ENCODE peak calls at places on chromosomes 1 and 21, in seven cellular contexts. G, K, M, C, Q, H and A are unnamed samples.

GRCh38 chr1:174812656-174813055 is 187.1 kb upstream of the CACYBP start:
- DNase-seq in G (peak), K (peak), M (no peak), C (peak), Q (no peak), H (no peak), A (no peak)

GRCh38 chr1:28122183-28122582 is 33.8 kb upstream of the EYA3 start:
- DNase-seq in G (peak), K (no peak), M (no peak), C (peak), Q (no peak), H (no peak), A (peak)

GRCh38 chr1:185695299-185695698 is 38.9 kb upstream of the HMCN1 start:
- DNase-seq in G (no peak), K (no peak), M (no peak), C (no peak), Q (no peak), H (no peak), A (no peak)

GRCh38 chr1:187891993-187892392 is 1063.2 kb downstream of the PLA2G4A start:
- DNase-seq in G (no peak), K (no peak), M (no peak), C (no peak), Q (no peak), H (no peak), A (no peak)

GRCh38 chr1:88900883-88901282 is 9.5 kb upstream of the GTF2B start:
- DNase-seq in G (no peak), K (no peak), M (no peak), C (no peak), Q (no peak), H (no peak), A (no peak)

GRCh38 chr1:212158912-212159796 is 123.6 kb downstream of the DTL start:
- DNase-seq in G (no peak), K (no peak), M (peak), C (no peak), Q (no peak), H (no peak), A (no peak)

GRCh38 chr1:151146072-151146415 is 387 bp downstream of the SEMA6C start:
- DNase-seq in G (no peak), K (no peak), M (no peak), C (no peak), Q (no peak), H (peak), A (no peak)

GRCh38 chr1:193700710-193701355 is 514.4 kb upstream of the B3GALT2 start:
- DNase-seq in G (no peak), K (peak), M (no peak), C (peak), Q (no peak), H (no peak), A (peak)

GRCh38 chr1:213683529-213683928 is 304.2 kb upstream of the PROX1 start:
- DNase-seq in G (no peak), K (no peak), M (no peak), C (no peak), Q (no peak), H (no peak), A (no peak)

GRCh38 chr1:82586473-82586872 is 785.7 kb downstream of the ADGRL2 start:
- DNase-seq in G (no peak), K (no peak), M (no peak), C (no peak), Q (no peak), H (no peak), A (peak)

GRCh38 chr1:202806845-202807366 is 1.3 kb downstream of the KDM5B start:
- DNase-seq in G (no peak), K (no peak), M (peak), C (no peak), Q (no peak), H (peak), A (no peak)

GRCh38 chr1:223403184-223403815 is 10.1 kb downstream of the CCDC185 start:
- DNase-seq in G (no peak), K (no peak), M (no peak), C (no peak), Q (no peak), H (no peak), A (peak)

GRCh38 chr1:19921310-19921709 is 2.1 kb downstream of the PLA2G2E start:
- DNase-seq in G (no peak), K (no peak), M (no peak), C (no peak), Q (no peak), H (no peak), A (no peak)

GRCh38 chr1:246608616-246609376 is 42.5 kb downstream of the CNST start:
- DNase-seq in G (peak), K (peak), M (peak), C (peak), Q (peak), H (peak), A (peak)

GRCh38 chr1:23793018-23793781 is 2.3 kb downstream of the LYPLA2 start:
- DNase-seq in G (no peak), K (no peak), M (no peak), C (no peak), Q (no peak), H (no peak), A (peak)

GRCh38 chr1:25338188-25338981 is at the start of gene TMEM50A:
- DNase-seq in G (peak), K (peak), M (peak), C (peak), Q (no peak), H (peak), A (peak)

GRCh38 chr1:211511947-211512346 is 20.0 kb upstream of the RD3 start:
- DNase-seq in G (no peak), K (no peak), M (no peak), C (peak), Q (no peak), H (no peak), A (peak)

GRCh38 chr1:243264718-243265117 is 8.9 kb downstream of the SDCCAG8 start:
- DNase-seq in G (no peak), K (no peak), M (no peak), C (peak), Q (no peak), H (no peak), A (peak)

GRCh38 chr1:18668051-18668450 is 37.4 kb downstream of the PAX7 start:
- DNase-seq in G (no peak), K (no peak), M (no peak), C (no peak), Q (no peak), H (no peak), A (no peak)

GRCh38 chr1:211921579-211922095 is 91.1 kb upstream of the LPGAT1 start:
- DNase-seq in G (no peak), K (no peak), M (no peak), C (no peak), Q (no peak), H (no peak), A (no peak)

GRCh38 chr1:59947047-59947938 is 20.7 kb upstream of the CYP2J2 start:
- DNase-seq in G (peak), K (peak), M (peak), C (peak), Q (peak), H (no peak), A (peak)

GRCh38 chr1:154993572-154994268 is at the start of gene LENEP:
- DNase-seq in G (no peak), K (no peak), M (no peak), C (no peak), Q (no peak), H (no peak), A (no peak)

GRCh38 chr1:145959333-145959732 is 1.5 kb upstream of the LIX1L start:
- DNase-seq in G (no peak), K (no peak), M (no peak), C (no peak), Q (no peak), H (no peak), A (no peak)

GRCh38 chr1:50978852-50979781 is 9.1 kb downstream of the CDKN2C start:
- DNase-seq in G (no peak), K (no peak), M (peak), C (no peak), Q (no peak), H (no peak), A (peak)

GRCh38 chr1:43563779-43564616 is 33.3 kb downstream of the PTPRF start:
- DNase-seq in G (peak), K (no peak), M (no peak), C (no peak), Q (no peak), H (no peak), A (peak)

GRCh38 chr1:199083680-199084079 is 444.8 kb downstream of the PTPRC start:
- DNase-seq in G (no peak), K (no peak), M (no peak), C (peak), Q (peak), H (no peak), A (peak)

GRCh38 chr1:34747638-34747941 is 7.3 kb upstream of the GJB5 start:
- DNase-seq in G (no peak), K (no peak), M (no peak), C (no peak), Q (no peak), H (peak), A (no peak)

GRCh38 chr1:67850151-67850551 is 16.9 kb upstream of the GNG12 start:
- DNase-seq in G (peak), K (peak), M (no peak), C (peak), Q (no peak), H (no peak), A (peak)
- TF ChIP-seq CTCF in G (peak), K (peak), M (no peak), C (peak), Q (peak), H (no peak), A (peak)

DNA sequence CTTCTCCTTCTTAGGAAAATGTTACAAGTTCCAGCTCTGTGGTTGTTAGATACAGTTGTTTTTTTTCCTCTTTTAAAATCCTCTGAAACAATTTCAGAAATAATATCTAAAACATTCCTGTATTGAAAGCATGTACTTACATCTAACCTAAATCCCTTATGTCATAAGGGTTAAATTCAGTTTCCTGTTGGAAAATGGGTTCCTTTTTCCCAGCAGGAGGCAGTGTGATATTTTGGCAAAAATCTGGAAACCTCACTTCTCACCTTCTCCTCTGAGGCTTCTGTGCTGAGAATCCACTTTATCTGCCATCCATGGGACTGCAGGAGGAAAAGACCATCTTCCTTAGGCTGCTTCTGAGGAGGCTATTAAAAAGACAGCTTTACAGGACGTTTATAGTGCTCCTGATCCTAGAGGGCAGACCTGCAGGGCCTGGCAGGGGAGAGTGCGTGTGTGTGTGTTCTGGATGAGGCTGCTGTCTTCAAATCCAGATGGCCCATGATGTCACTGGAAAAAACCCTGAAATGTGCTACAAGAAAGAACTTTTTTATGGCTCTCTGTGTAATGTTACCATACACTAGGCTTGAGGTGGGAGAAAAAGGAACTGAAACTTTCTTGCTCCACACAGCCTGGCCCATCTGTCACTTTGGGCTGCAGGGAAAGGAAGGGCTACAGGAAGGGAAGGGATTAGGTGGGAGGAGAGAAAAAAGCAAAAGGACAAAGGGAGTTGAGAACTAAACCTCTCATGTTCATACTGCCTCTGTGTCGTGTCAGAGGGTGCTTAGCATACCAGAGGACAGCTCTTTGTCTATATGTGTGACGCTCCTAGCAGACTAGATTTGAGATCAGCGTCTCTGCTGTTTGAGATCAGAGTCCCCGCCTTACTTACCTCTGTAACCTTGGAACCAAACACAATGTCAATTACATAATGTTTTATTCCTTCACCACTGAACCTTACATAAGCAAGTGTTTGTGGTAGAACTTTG is 379.2 kb upstream of the SPAG17 start:
- DNase-seq in G (peak), K (no peak), M (peak), C (no peak), Q (no peak), H (no peak), A (peak)
- TF ChIP-seq CTCF in G (no peak), K (no peak), M (no peak), C (no peak), Q (peak), H (no peak), A (no peak)

DNA sequence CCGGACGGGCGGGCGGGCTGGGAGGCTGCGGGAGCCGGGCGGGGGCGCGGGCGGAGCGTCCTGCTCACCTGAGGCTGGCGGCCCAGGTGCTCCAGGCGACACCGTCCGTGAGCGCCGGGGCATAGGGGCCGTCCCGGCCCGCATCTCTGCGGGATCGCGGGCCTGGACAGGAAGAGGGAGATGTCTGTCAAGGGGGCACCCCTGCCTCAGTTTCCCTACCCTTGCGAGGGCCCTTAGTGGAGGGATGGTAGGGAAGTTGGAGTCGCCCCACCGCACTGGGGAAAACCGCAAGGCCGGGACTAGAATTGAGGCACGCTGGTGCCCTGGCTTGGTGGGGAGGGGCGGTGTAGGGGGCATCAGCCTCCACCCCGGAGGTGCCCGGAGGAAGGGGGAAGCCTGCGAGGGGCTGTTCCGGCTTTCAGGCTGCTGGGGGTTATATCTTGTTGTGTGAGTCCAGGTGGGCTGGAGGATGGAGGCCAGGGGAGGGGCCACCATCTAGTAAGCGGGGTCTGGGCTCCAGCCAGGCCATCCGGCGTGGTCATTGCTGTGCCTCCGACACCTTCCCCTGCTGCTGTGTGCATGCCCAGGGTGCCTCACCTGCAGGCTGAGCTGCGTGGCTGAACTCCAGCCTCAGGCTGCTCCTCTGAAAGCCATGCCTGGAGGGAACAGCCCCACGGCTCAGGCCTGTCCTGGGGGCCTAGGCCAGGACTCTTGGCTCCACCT is 582 bp downstream of the VWA1 start:
- DNase-seq in G (no peak), K (no peak), M (peak), C (no peak), Q (no peak), H (no peak), A (no peak)
- TF ChIP-seq CTCF in G (no peak), K (no peak), M (no peak), C (no peak), Q (no peak), H (no peak), A (no peak)

GRCh38 chr21:43645414-43645891 is 13.8 kb downstream of the HSF2BP start:
- DNase-seq in G (peak), K (no peak), M (peak), C (peak), Q (peak), H (peak), A (peak)
- TF ChIP-seq CTCF in G (no peak), K (peak), M (no peak), C (peak), Q (peak), H (no peak), A (peak)

GRCh38 chr1:38045431-38046332 is 911 bp downstream of the POU3F1 start:
- DNase-seq in G (no peak), K (no peak), M (no peak), C (no peak), Q (no peak), H (no peak), A (no peak)

GRCh38 chr1:38044224-38045215 is 2.1 kb downstream of the POU3F1 start:
- DNase-seq in G (no peak), K (no peak), M (no peak), C (no peak), Q (no peak), H (no peak), A (no peak)

GRCh38 chr1:38046333-38046883 is at the start of gene POU3F1:
- DNase-seq in G (no peak), K (no peak), M (no peak), C (no peak), Q (no peak), H (no peak), A (no peak)

GRCh38 chr1:38047603-38048146 is 1.1 kb upstream of the POU3F1 start:
- DNase-seq in G (no peak), K (no peak), M (no peak), C (no peak), Q (no peak), H (no peak), A (peak)

DNA sequence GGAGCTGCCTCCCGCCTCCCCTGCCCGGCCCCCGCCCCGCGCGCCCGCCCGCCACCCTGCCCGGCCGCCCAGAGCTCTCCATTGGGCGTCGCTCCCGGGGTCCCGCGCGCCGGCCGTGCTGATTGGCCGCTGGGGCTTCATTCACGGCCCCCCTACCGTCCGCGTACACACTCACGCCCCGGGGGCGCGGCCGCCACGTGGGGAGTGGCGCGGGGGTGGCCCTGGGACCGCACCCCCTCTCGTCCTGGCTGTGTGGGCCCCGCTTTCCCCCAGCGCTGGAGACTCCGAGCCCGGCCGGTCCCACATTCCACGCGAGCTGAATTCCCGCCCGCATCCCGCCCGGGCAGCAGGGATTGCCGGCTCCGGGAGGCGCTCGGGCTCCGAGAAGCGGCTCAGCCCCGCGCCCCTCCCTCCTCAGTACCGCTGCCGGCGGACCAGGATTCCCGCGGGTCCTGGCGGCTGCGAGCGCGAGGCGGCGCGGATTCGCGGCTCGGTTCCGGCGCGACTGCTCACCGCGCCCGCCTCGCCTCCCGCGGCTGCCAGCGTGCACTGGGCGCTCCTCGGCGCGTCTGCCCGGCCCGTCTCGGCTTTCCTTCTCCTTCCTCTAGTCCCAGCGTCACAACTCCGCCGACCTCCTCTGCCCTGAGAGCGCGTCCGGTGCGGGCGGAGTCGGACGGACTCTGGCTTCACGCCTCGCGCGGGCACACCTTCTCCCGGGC is 450 bp upstream of the POU3F1 start:
- DNase-seq in G (peak), K (peak), M (peak), C (peak), Q (no peak), H (peak), A (peak)
- TF ChIP-seq CTCF in G (no peak), K (no peak), M (no peak), C (no peak), Q (no peak), H (no peak), A (no peak)

DNA sequence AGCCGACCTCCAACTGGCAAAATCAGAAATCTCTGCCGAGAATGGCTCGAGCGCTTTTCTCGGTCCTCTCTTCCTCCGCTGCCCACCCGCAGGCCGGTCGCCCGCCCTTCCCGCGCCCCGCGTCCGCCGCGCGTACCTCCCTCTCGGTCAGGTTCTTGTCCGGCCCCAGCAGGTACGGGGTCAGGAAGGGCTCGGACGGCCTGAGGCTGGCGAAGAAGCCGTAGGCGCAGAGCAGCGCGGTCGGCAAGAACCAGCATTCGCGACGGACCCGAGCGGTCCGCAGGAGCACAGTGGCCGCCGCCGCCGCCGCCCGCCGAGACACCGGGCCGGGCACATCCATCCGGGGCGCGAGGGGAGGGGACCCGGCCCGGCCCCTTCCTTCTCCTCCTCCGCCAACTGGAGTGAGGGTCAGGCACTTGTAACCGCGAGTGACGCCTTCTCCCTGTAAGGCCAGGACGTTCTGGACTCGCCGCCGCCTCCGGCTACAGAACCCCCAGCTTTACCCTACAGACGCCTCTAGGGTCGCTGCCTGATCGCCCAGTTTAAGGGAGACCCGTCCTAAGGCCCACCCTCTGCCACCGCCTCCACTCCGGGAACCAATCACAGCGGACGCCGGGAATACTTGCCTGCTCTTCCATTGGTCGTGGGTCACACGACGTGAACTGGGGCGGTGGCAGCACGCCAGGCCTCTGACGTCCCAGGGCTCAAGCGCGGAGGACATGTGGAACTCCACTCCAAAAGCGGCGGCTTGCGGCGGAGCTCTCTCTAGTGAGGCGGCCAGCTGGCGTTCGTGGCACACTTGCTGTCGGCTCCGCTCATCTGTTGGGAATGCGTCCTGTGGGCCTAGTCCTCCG is at the start of gene SLC19A2:
- DNase-seq in G (peak), K (peak), M (peak), C (peak), Q (peak), H (peak), A (peak)
- TF ChIP-seq CTCF in G (no peak), K (no peak), M (peak), C (peak), Q (peak), H (no peak), A (peak)

DNA sequence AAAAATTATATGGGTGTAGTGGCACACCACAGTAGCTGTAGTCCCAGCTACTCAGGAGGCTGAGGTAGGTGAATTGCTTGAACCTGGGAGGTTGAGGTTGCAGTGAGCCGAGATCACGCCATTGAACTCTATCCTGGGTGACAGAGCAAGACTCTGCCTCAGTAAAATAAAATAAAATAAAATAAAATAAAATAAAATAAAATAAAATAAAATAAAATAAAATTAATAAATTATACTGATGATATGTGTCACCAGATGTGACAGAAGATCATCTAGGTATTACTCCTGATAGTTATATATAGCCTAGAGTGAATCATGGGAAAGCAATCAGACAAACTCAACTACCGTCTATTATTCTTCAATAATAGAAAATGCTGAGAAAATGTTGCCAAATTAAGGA is 972.5 kb downstream of the MRPL39 start:
- DNase-seq in G (no peak), K (no peak), M (no peak), C (no peak), Q (no peak), H (no peak), A (no peak)
- TF ChIP-seq CTCF in G (no peak), K (no peak), M (no peak), C (no peak), Q (no peak), H (no peak), A (no peak)

GRCh38 chr1:170267317-170267716 is 121.6 kb downstream of the NTMT2 start:
- DNase-seq in G (no peak), K (peak), M (no peak), C (peak), Q (no peak), H (no peak), A (peak)
- TF ChIP-seq CTCF in G (no peak), K (peak), M (no peak), C (peak), Q (peak), H (no peak), A (peak)